ENCODE peak calls at places on chromosome 1, in eight cellular contexts. X is nucleus accumbens; D is CD8-positive, alpha-beta memory T cell; P is effector memory CD8-positive, alpha-beta T cell; I is NCI-H1930; S is NCI-H510A treated with DMSO at 0.1 percent for 48 hours; B is NT2/D1; Z is MM.1S. U is an unnamed sample.

GRCh38 chr1:171664976-171665375 is 12.5 kb upstream of the MYOC start:
- DNase-seq in X (no peak), D (no peak), P (no peak), I (no peak), S (no peak), B (no peak), Z (no peak), U (no peak)

GRCh38 chr1:45266151-45266801 is 59.9 kb upstream of the ZSWIM5 start:
- DNase-seq in X (no peak), D (no peak), P (no peak), I (no peak), S (peak), B (no peak), Z (no peak), U (peak)

GRCh38 chr1:164473544-164473943 is 85.4 kb upstream of the PBX1 start:
- DNase-seq in X (no peak), D (no peak), P (no peak), I (no peak), S (no peak), B (no peak), Z (no peak), U (no peak)

GRCh38 chr1:93827128-93827527 is 51.9 kb downstream of the DNTTIP2 start:
- DNase-seq in X (no peak), D (no peak), P (no peak), I (no peak), S (no peak), B (no peak), Z (no peak), U (peak)

GRCh38 chr1:12015001-12015491 is 4.3 kb upstream of the MIIP start:
- DNase-seq in X (no peak), D (no peak), P (no peak), I (no peak), S (no peak), B (no peak), Z (no peak), U (no peak)

GRCh38 chr1:175043824-175044223 is 20.6 kb upstream of the MRPS14 start:
- DNase-seq in X (no peak), D (no peak), P (no peak), I (no peak), S (no peak), B (no peak), Z (no peak), U (no peak)

GRCh38 chr1:41773144-41773571 is 145.6 kb downstream of the HIVEP3 start:
- DNase-seq in X (no peak), D (no peak), P (no peak), I (no peak), S (no peak), B (no peak), Z (no peak), U (no peak)

GRCh38 chr1:53470155-53470554 is 11.0 kb downstream of the DMRTB1 start:
- DNase-seq in X (peak), D (no peak), P (no peak), I (no peak), S (peak), B (peak), Z (no peak), U (peak)

GRCh38 chr1:6580588-6581270 is 935 bp downstream of the ZBTB48 start:
- DNase-seq in X (no peak), D (no peak), P (no peak), I (no peak), S (no peak), B (no peak), Z (no peak), U (peak)

GRCh38 chr1:173915596-173915995 is 1.5 kb downstream of the SERPINC1 start:
- DNase-seq in X (no peak), D (no peak), P (no peak), I (no peak), S (no peak), B (no peak), Z (no peak), U (no peak)

GRCh38 chr1:96808186-96808585 is 86.6 kb downstream of the PTBP2 start:
- DNase-seq in X (no peak), D (no peak), P (no peak), I (no peak), S (no peak), B (no peak), Z (no peak), U (peak)

GRCh38 chr1:67818725-67819301 is 14.5 kb downstream of the GNG12 start:
- DNase-seq in X (no peak), D (no peak), P (no peak), I (no peak), S (no peak), B (no peak), Z (no peak), U (peak)

GRCh38 chr1:156435551-156436318 is 64.8 kb downstream of the MEF2D start:
- DNase-seq in X (no peak), D (no peak), P (no peak), I (no peak), S (no peak), B (no peak), Z (no peak), U (peak)

GRCh38 chr1:228087771-228088251 is 5.3 kb downstream of the ARF1 start:
- DNase-seq in X (no peak), D (no peak), P (no peak), I (no peak), S (no peak), B (no peak), Z (no peak), U (no peak)

GRCh38 chr1:153598309-153599172 is 14.4 kb downstream of the S100A16 start:
- DNase-seq in X (no peak), D (no peak), P (no peak), I (no peak), S (peak), B (peak), Z (peak), U (peak)

GRCh38 chr1:111738436-111739221 is 566 bp downstream of the INKA2 start:
- DNase-seq in X (peak), D (peak), P (peak), I (peak), S (peak), B (no peak), Z (peak), U (peak)

U was measured in DMS53.